ENCODE peak calls at places on chromosomes 13 and 19, in six cellular contexts. O is H1, J is K562, A is HCT116, D is SK-N-SH, T is HepG2. B is an unnamed sample.
A peak's percentile ranks its signal among the peaks of the same experiment; 100 is the strongest.

GRCh38 chr19:35077411-35078223 is 36.1 kb downstream of the HPN start:
- DNase-seq in T (no peak), D (no peak), J (no peak), A (no peak), O (no peak), B (no peak)

GRCh38 chr19:15369594-15369891 is 10.0 kb downstream of the AKAP8 start:
- DNase-seq in A (no peak), D (no peak), T (no peak), O (no peak), J (no peak), B (no peak)

GRCh38 chr19:10625003-10625761 is at the start of gene SLC44A2:
- DNase-seq in T (no peak), A (peak; percentile 38), O (no peak), J (peak; percentile 64), D (peak; percentile 93), B (peak; percentile 90)

GRCh38 chr13:38008636-38009035 is 139.1 kb upstream of the TRPC4 start:
- DNase-seq in O (no peak), J (no peak), A (no peak), T (no peak), D (no peak), B (peak; percentile 42)

GRCh38 chr19:8458380-8458779 is 13.6 kb downstream of the HNRNPM start:
- DNase-seq in T (no peak), J (no peak), D (no peak), A (no peak), O (no peak), B (peak; percentile 81)

GRCh38 chr19:39996811-39997594 is at the start of gene ZNF546:
- DNase-seq in T (peak; percentile 76), O (peak; percentile 36), D (peak; percentile 91), A (peak; percentile 74), J (peak; percentile 88), B (peak; percentile 79)

GRCh38 chr13:20182231-20182846 is 10.4 kb downstream of the GJB2 start:
- DNase-seq in D (peak; percentile 84), T (peak; percentile 63), A (peak; percentile 57), O (no peak), J (peak; percentile 53), B (peak; percentile 70)

GRCh38 chr19:51600940-51601575 is 29.1 kb downstream of the SIGLEC5 start:
- DNase-seq in A (no peak), J (no peak), D (no peak), T (no peak), O (no peak), B (no peak)

GRCh38 chr13:34733720-34734119 is 208.3 kb upstream of the NBEA start:
- DNase-seq in T (no peak), D (no peak), O (no peak), J (no peak), A (no peak), B (no peak)

DNA sequence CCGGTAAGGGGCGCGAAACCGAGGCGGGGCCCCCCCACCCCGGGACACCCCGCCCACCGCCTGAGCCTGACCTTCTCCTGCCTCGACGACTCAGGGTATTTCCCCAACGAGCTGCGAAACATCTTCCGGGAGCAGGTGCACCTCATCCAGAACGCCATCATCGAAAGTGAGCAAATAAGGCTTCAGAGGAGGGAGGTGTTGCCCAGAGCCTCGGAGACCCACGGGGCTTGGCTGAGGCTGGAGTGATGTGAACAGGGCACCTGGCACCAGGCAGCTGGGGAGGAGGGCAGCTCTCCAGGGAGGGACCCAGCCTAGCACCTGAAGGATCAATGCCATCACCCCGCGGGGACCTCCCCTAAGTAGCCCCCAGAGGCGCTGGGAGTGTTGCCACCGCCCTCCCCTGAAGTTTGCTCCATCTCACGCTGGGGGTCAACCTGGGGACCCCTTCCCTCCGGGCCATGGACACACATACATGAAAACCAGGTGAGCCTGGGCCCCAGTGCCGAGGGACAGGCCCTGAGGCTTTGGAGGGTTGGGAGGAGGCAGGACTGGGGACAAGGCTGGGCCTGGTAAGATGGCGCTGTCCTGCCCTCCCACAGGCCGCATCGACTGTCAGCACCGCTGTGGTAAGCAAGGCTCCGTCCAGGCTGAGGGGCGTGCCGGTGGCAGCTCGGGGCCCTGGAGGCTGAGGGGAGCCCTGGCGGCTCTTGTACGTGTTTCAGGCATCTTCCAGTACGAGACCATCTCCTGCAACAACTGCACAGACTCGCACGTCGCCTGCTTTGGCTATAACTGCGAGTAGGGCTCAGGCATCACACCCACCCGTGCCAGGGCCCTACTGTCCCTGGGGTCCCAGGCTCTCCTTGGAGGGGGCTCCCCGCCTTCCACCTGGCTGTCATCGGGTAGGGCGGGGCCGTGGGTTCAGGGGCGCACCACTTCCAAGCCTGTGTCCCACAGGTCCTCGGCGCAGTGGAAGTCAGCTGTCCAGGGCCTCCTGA is 914 bp downstream of the IZUMO4 start:
- DNase-seq in T (no peak), J (no peak), D (no peak), A (no peak), O (no peak), B (peak; percentile 28)
- TF ChIP-seq JUND in T (no peak), J (no peak), D (no peak), A (no peak), O (no peak), B (no peak)

GRCh38 chr19:38005224-38005614 is 98.2 kb downstream of the SIPA1L3 start:
- DNase-seq in T (no peak), D (no peak), J (no peak), A (no peak), O (no peak), B (no peak)

GRCh38 chr19:38001158-38001781 is 94.3 kb downstream of the SIPA1L3 start:
- DNase-seq in J (no peak), O (no peak), A (no peak), D (no peak), T (no peak), B (no peak)

GRCh38 chr19:38004100-38004504 is 97.1 kb downstream of the SIPA1L3 start:
- DNase-seq in D (no peak), A (no peak), T (no peak), J (no peak), O (no peak), B (no peak)

GRCh38 chr19:38004505-38005223 is 97.7 kb downstream of the SIPA1L3 start:
- DNase-seq in O (no peak), J (peak; percentile 80), D (peak; percentile 89), T (peak; percentile 42), A (peak; percentile 81), B (peak; percentile 93)

GRCh38 chr19:38003427-38004099 is 96.6 kb downstream of the SIPA1L3 start:
- DNase-seq in A (no peak), O (no peak), T (no peak), J (no peak), D (peak; percentile 68), B (no peak)
- TF ChIP-seq JUND in A (no peak), O (no peak), T (no peak), J (no peak), D (peak; percentile 36), B (no peak)

GRCh38 chr13:98370806-98371553 is 193.9 kb upstream of the RNF113B start:
- DNase-seq in T (no peak), A (no peak), O (no peak), J (no peak), D (no peak), B (no peak)
- TF ChIP-seq JUND in T (no peak), A (no peak), O (no peak), J (no peak), D (no peak), B (no peak)

DNA sequence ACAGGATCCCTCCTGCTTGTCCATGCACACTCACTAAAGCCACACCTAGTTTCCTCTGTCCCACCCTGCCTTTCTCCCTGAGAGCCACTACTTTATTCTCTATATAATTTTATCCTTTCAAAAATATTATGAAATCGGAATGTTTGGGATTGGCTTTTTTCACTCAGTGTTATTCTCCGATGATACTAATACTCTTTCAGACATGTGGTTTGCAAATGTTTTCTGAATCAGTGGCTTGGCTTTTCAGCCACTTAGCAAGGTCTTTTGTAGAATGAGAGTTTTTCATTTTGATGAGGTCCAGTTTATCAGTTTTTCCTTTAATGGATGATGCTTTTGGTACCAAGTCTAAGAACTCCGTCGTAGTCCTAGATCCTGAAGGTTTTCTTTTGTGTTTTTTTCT is 11.6 kb downstream of the SPATA13 start:
- DNase-seq in J (no peak), T (no peak), A (no peak), D (no peak), O (no peak), B (no peak)
- TF ChIP-seq JUND in J (no peak), T (no peak), A (no peak), D (no peak), O (no peak), B (no peak)

GRCh38 chr13:72457151-72457550 is 270.3 kb downstream of the MZT1 start:
- DNase-seq in D (no peak), O (no peak), A (no peak), J (no peak), T (no peak), B (no peak)

GRCh38 chr13:72456486-72456885 is 270.9 kb downstream of the MZT1 start:
- DNase-seq in J (no peak), A (no peak), T (no peak), O (no peak), D (no peak), B (no peak)

GRCh38 chr13:72458701-72459100 is 268.7 kb downstream of the MZT1 start:
- DNase-seq in T (no peak), J (no peak), A (no peak), D (no peak), O (no peak), B (peak; percentile 26)

GRCh38 chr13:72448082-72448481 is 279.3 kb downstream of the MZT1 start:
- DNase-seq in D (no peak), A (no peak), T (no peak), J (no peak), O (no peak), B (no peak)

GRCh38 chr13:72453161-72453560 is 274.3 kb downstream of the MZT1 start:
- DNase-seq in T (no peak), D (no peak), A (no peak), O (no peak), J (no peak), B (no peak)
- TF ChIP-seq JUND in T (no peak), D (no peak), A (no peak), O (no peak), J (no peak), B (no peak)

GRCh38 chr13:32582281-32582680 is 4.0 kb upstream of the PDS5B start:
- DNase-seq in T (no peak), J (no peak), D (no peak), O (no peak), A (no peak), B (no peak)

GRCh38 chr13:32585625-32586021 is 629 bp upstream of the PDS5B start:
- DNase-seq in D (no peak), T (no peak), O (no peak), J (no peak), A (no peak), B (no peak)

GRCh38 chr13:32577032-32577431 is 9.2 kb upstream of the PDS5B start:
- DNase-seq in O (no peak), D (no peak), J (no peak), T (no peak), A (no peak), B (no peak)

GRCh38 chr13:32582991-32583390 is 3.3 kb upstream of the PDS5B start:
- DNase-seq in J (no peak), D (no peak), T (no peak), A (no peak), O (no peak), B (no peak)

GRCh38 chr13:32581177-32581786 is 5.0 kb upstream of the PDS5B start:
- DNase-seq in A (peak; percentile 10), T (peak; percentile 14), O (no peak), D (no peak), J (no peak), B (no peak)
- TF ChIP-seq JUND in A (no peak), T (no peak), O (no peak), D (no peak), J (no peak), B (no peak)

B was measured in T47D.